ENCODE peak calls at places on chromosome 19, in nine cellular contexts. G, S, A, H, D, C, W, N and I are unnamed samples.

GRCh38 chr19:3544742-3545668 is 6.0 kb downstream of the TEKTIP1 start:
- DNase-seq in G (peak), S (peak), A (no peak), H (peak), D (peak), C (peak), W (peak), N (peak), I (peak)

GRCh38 chr19:16136185-16137067 is 7.1 kb upstream of the HSH2D start:
- DNase-seq in G (no peak), S (no peak), A (no peak), H (no peak), D (no peak), C (no peak), W (no peak), N (peak), I (no peak)

GRCh38 chr19:39351537-39352037 is 9.4 kb downstream of the SAMD4B start:
- DNase-seq in G (no peak), S (peak), A (no peak), H (no peak), D (no peak), C (no peak), W (no peak), N (no peak), I (no peak)

GRCh38 chr19:42189133-42189532 is 28.3 kb downstream of the DEDD2 start:
- DNase-seq in G (no peak), S (no peak), A (no peak), H (no peak), D (no peak), C (no peak), W (no peak), N (no peak), I (no peak)

GRCh38 chr19:4327252-4327876 is 11.3 kb downstream of the STAP2 start:
- DNase-seq in G (peak), S (peak), A (no peak), H (no peak), D (peak), C (peak), W (peak), N (peak), I (peak)

GRCh38 chr19:7004313-7004931 is 16.8 kb downstream of the MBD3L2B start:
- DNase-seq in G (no peak), S (peak), A (no peak), H (no peak), D (no peak), C (no peak), W (no peak), N (no peak), I (no peak)

GRCh38 chr19:54354761-54355160 is 10.0 kb downstream of the LAIR1 start:
- DNase-seq in G (no peak), S (no peak), A (no peak), H (no peak), D (no peak), C (no peak), W (no peak), N (no peak), I (no peak)

GRCh38 chr19:2291185-2291751 is 9.3 kb upstream of the PEAK3 start:
- DNase-seq in G (no peak), S (no peak), A (no peak), H (no peak), D (no peak), C (no peak), W (no peak), N (no peak), I (no peak)

GRCh38 chr19:7006305-7006704 is 14.9 kb downstream of the MBD3L2B start:
- DNase-seq in G (no peak), S (no peak), A (no peak), H (no peak), D (no peak), C (no peak), W (no peak), N (no peak), I (no peak)

GRCh38 chr19:43504426-43505185 is at the start of gene PHLDB3:
- DNase-seq in G (no peak), S (peak), A (no peak), H (peak), D (peak), C (peak), W (peak), N (peak), I (no peak)

GRCh38 chr19:48997972-48998371 is 4.3 kb downstream of the RUVBL2 start:
- DNase-seq in G (no peak), S (peak), A (no peak), H (no peak), D (no peak), C (peak), W (peak), N (peak), I (no peak)

GRCh38 chr19:47109541-47110375 is 3.8 kb downstream of the ZC3H4 start:
- DNase-seq in G (no peak), S (peak), A (no peak), H (no peak), D (no peak), C (no peak), W (no peak), N (no peak), I (no peak)

GRCh38 chr19:54096642-54097106 is 3.9 kb downstream of the OSCAR start:
- DNase-seq in G (peak), S (peak), A (no peak), H (peak), D (no peak), C (no peak), W (no peak), N (no peak), I (no peak)

GRCh38 chr19:53872762-53873161 is 5.1 kb downstream of the MYADM start:
- DNase-seq in G (no peak), S (no peak), A (no peak), H (no peak), D (no peak), C (no peak), W (no peak), N (no peak), I (no peak)

GRCh38 chr19:44807652-44808462 is 1.0 kb upstream of the BCAM start:
- DNase-seq in G (peak), S (peak), A (no peak), H (no peak), D (no peak), C (peak), W (peak), N (peak), I (no peak)

GRCh38 chr19:16249826-16250434 is 52.2 kb downstream of the AP1M1 start:
- DNase-seq in G (no peak), S (peak), A (no peak), H (no peak), D (no peak), C (no peak), W (no peak), N (no peak), I (peak)

GRCh38 chr19:27746691-27747380 is 1466.1 kb downstream of the UQCRFS1 start:
- DNase-seq in G (no peak), S (peak), A (peak), H (peak), D (peak), C (peak), W (peak), N (peak), I (peak)

GRCh38 chr19:49106648-49107135 is 7.5 kb upstream of the LIN7B start:
- DNase-seq in G (peak), S (peak), A (no peak), H (peak), D (peak), C (peak), W (peak), N (peak), I (no peak)

GRCh38 chr19:10316229-10317044 is 622 bp upstream of the FDX2 start:
- DNase-seq in G (no peak), S (no peak), A (no peak), H (no peak), D (peak), C (no peak), W (no peak), N (no peak), I (no peak)

GRCh38 chr19:48400018-48400742 is 6.7 kb downstream of the GRIN2D start:
- DNase-seq in G (peak), S (peak), A (no peak), H (no peak), D (peak), C (peak), W (no peak), N (peak), I (no peak)

GRCh38 chr19:50906217-50906616 is 5.0 kb downstream of the KLK4 start:
- DNase-seq in G (peak), S (no peak), A (no peak), H (no peak), D (no peak), C (peak), W (no peak), N (peak), I (no peak)

GRCh38 chr19:47255947-47256687 is at the start of gene CCDC9:
- DNase-seq in G (peak), S (peak), A (no peak), H (peak), D (peak), C (peak), W (peak), N (peak), I (peak)

GRCh38 chr19:11410682-11411081 is 8.4 kb downstream of the RGL3 start:
- DNase-seq in G (no peak), S (peak), A (no peak), H (no peak), D (no peak), C (no peak), W (no peak), N (no peak), I (no peak)

GRCh38 chr19:31145021-31145420 is 204.2 kb downstream of the TSHZ3 start:
- DNase-seq in G (no peak), S (no peak), A (no peak), H (no peak), D (no peak), C (no peak), W (no peak), N (no peak), I (no peak)

GRCh38 chr19:6491802-6492592 is 10.1 kb downstream of the TUBB4A start:
- DNase-seq in G (no peak), S (no peak), A (no peak), H (no peak), D (no peak), C (no peak), W (no peak), N (no peak), I (no peak)

GRCh38 chr19:15911599-15912237 is 13.8 kb upstream of the CYP4F2 start:
- DNase-seq in G (no peak), S (no peak), A (peak), H (peak), D (no peak), C (peak), W (no peak), N (peak), I (no peak)

GRCh38 chr19:51514866-51515481 is 13.4 kb upstream of the SIGLEC12 start:
- DNase-seq in G (no peak), S (peak), A (peak), H (no peak), D (no peak), C (no peak), W (no peak), N (no peak), I (no peak)

GRCh38 chr19:16856091-16856490 is 26.9 kb downstream of the SIN3B start:
- DNase-seq in G (no peak), S (no peak), A (no peak), H (no peak), D (no peak), C (no peak), W (no peak), N (no peak), I (no peak)

GRCh38 chr19:41621654-41622053 is 5.2 kb downstream of the CEACAM4 start:
- DNase-seq in G (no peak), S (no peak), A (peak), H (no peak), D (no peak), C (no peak), W (no peak), N (no peak), I (no peak)

GRCh38 chr19:49497790-49498106 is 1.5 kb downstream of the RPS11 start:
- DNase-seq in G (no peak), S (no peak), A (no peak), H (no peak), D (no peak), C (no peak), W (no peak), N (no peak), I (no peak)

GRCh38 chr19:14059093-14059480 is 2.8 kb downstream of the PALM3 start:
- DNase-seq in G (no peak), S (no peak), A (no peak), H (peak), D (no peak), C (peak), W (no peak), N (no peak), I (no peak)

GRCh38 chr19:14056069-14056666 is 5.7 kb downstream of the PALM3 start:
- DNase-seq in G (no peak), S (no peak), A (no peak), H (no peak), D (no peak), C (no peak), W (no peak), N (no peak), I (no peak)

GRCh38 chr19:14056741-14057356 is 5.0 kb downstream of the PALM3 start:
- DNase-seq in G (no peak), S (no peak), A (no peak), H (no peak), D (no peak), C (no peak), W (no peak), N (no peak), I (no peak)

GRCh38 chr19:14059652-14060155 is 2.2 kb downstream of the PALM3 start:
- DNase-seq in G (no peak), S (no peak), A (no peak), H (peak), D (no peak), C (no peak), W (no peak), N (peak), I (no peak)

GRCh38 chr19:14058182-14059092 is 3.4 kb downstream of the PALM3 start:
- DNase-seq in G (no peak), S (no peak), A (no peak), H (no peak), D (no peak), C (no peak), W (no peak), N (no peak), I (no peak)
- H3K4me3 ChIP-seq in G (no peak), S (no peak), A (peak), H (no peak), D (no peak), C (peak), W (no peak), N (no peak), I (no peak)

GRCh38 chr19:795691-796581 is 1.3 kb upstream of the PTBP1 start:
- DNase-seq in G (no peak), S (no peak), A (no peak), H (no peak), D (peak), C (no peak), W (peak), N (no peak), I (no peak)

GRCh38 chr19:798415-799075 is 1.3 kb downstream of the PTBP1 start:
- DNase-seq in G (no peak), S (no peak), A (no peak), H (peak), D (no peak), C (no peak), W (peak), N (peak), I (peak)

GRCh38 chr19:794989-795658 is 2.1 kb upstream of the PTBP1 start:
- DNase-seq in G (no peak), S (no peak), A (no peak), H (no peak), D (no peak), C (no peak), W (peak), N (no peak), I (no peak)

GRCh38 chr19:797528-798414 is 519 bp downstream of the PTBP1 start:
- DNase-seq in G (peak), S (peak), A (no peak), H (peak), D (peak), C (peak), W (peak), N (peak), I (peak)

GRCh38 chr19:796692-797527 is at the start of gene PTBP1:
- DNase-seq in G (peak), S (peak), A (peak), H (peak), D (peak), C (peak), W (peak), N (peak), I (peak)
- TF ChIP-seq POLR2A in G (peak), S (peak), A (peak), H (peak), D (peak), C (no peak), W (peak), N (peak), I (peak)

GRCh38 chr19:18110833-18111232 is 13.3 kb downstream of the MAST3 start:
- DNase-seq in G (no peak), S (no peak), A (no peak), H (peak), D (no peak), C (peak), W (no peak), N (peak), I (no peak)

GRCh38 chr19:18109363-18109730 is 11.8 kb downstream of the MAST3 start:
- DNase-seq in G (no peak), S (no peak), A (no peak), H (peak), D (no peak), C (no peak), W (peak), N (peak), I (no peak)

GRCh38 chr19:18108897-18109296 is 11.3 kb downstream of the MAST3 start:
- DNase-seq in G (no peak), S (no peak), A (no peak), H (no peak), D (no peak), C (no peak), W (no peak), N (no peak), I (no peak)

GRCh38 chr19:18107235-18108083 is 9.9 kb downstream of the MAST3 start:
- DNase-seq in G (no peak), S (no peak), A (no peak), H (no peak), D (no peak), C (no peak), W (no peak), N (no peak), I (no peak)

GRCh38 chr19:18109731-18110671 is 12.4 kb downstream of the MAST3 start:
- DNase-seq in G (no peak), S (no peak), A (no peak), H (peak), D (peak), C (peak), W (peak), N (peak), I (peak)
- H3K27ac ChIP-seq in G (peak), S (peak), A (peak), H (peak), D (no peak), C (peak), W (peak), N (peak), I (peak)

GRCh38 chr19:56917998-56918397 is 77.5 kb upstream of the PEG3 start:
- DNase-seq in G (no peak), S (no peak), A (no peak), H (no peak), D (no peak), C (no peak), W (no peak), N (no peak), I (no peak)

GRCh38 chr19:56916528-56916927 is 76.0 kb upstream of the PEG3 start:
- DNase-seq in G (no peak), S (no peak), A (no peak), H (no peak), D (no peak), C (no peak), W (no peak), N (no peak), I (no peak)

GRCh38 chr19:56919308-56919995 is 78.9 kb upstream of the PEG3 start:
- DNase-seq in G (no peak), S (no peak), A (no peak), H (no peak), D (peak), C (no peak), W (no peak), N (no peak), I (no peak)

DNA sequence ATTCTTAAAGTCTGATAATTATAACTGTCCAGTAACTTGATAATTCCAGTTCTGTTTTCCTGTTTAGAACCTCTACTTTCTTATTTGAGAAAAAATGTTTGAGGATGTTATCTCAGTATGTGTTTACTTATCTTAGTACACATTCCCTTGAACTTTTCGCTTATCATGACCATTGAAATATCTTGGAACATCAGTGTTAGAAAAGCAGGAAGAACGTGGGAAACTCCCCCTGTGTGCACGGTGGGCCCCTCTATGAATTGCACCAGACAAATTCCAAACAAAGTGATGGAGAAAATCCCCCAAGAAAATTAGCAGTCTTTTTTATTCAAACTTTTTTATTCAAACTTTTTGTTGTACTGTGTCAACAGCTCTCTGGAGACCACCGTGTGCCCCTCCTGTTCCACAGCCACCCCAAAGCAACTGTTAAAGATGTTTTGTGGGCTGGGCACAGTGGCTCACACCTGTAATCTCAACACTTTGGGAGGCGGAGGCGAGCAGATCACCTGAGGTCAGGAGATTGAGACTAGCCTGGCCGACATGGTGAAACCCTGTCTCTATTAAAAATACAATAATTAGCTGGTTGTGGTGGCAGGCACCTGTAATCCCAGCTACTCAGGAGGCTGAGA is 78.3 kb upstream of the PEG3 start:
- DNase-seq in G (no peak), S (no peak), A (no peak), H (no peak), D (no peak), C (no peak), W (no peak), N (no peak), I (no peak)
- H3K4me3 ChIP-seq in G (no peak), S (no peak), A (no peak), H (no peak), D (no peak), C (no peak), W (no peak), N (no peak), I (no peak)

GRCh38 chr19:18274303-18274775 is at the start of gene IQCN:
- DNase-seq in G (no peak), S (no peak), A (no peak), H (peak), D (peak), C (peak), W (peak), N (peak), I (no peak)

GRCh38 chr19:18278521-18279265 is 2.7 kb downstream of the JUND start:
- DNase-seq in G (no peak), S (no peak), A (no peak), H (no peak), D (no peak), C (peak), W (no peak), N (peak), I (no peak)

GRCh38 chr19:18273566-18274302 is 518 bp downstream of the IQCN start:
- DNase-seq in G (no peak), S (no peak), A (no peak), H (no peak), D (no peak), C (no peak), W (no peak), N (no peak), I (no peak)

GRCh38 chr19:18271433-18271841 is 2.8 kb downstream of the IQCN start:
- DNase-seq in G (no peak), S (no peak), A (no peak), H (no peak), D (no peak), C (no peak), W (no peak), N (no peak), I (no peak)

DNA sequence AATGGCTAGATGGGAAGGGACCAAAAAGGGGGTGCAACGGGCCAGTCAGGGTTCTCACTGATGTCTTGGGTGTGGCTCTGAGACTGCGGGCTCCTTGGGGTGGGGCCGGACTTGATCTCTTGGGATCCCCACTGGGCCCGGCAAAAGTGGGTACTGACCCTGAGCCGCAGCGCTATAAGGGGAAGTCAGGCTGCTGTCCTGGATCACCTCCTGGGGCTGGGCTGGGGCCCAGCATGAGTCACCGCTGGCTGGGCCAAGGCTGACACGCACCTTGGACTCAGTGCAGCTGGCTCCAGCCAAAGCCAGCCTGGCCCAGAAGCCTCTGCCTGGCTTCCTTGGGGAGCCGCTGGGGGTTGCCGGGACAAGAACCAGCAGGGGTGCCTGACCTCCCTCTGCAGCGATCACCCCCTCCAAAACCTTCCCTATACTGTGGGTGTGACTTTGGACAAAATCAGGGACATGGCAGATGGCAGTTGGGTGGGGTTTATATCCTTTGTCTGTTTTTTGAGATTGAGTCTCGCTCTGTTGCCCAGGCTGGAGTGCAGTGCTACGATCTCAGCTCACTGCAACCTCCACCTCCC is 614 bp upstream of the IQCN start:
- DNase-seq in G (peak), S (peak), A (no peak), H (peak), D (peak), C (peak), W (peak), N (peak), I (peak)
- TF ChIP-seq POLR2A in G (no peak), S (peak), A (no peak), H (peak), D (peak), C (no peak), W (no peak), N (peak), I (peak)